ENCODE peak calls at places on chromosomes 13 and 19, in six cellular contexts. S is tibial nerve, O is erythroblast, H is IMR-90, I is K562, L is uterus. M is an unnamed sample.

GRCh38 chr13:75771818-75772217 is 135.7 kb downstream of the LMO7 start:
- DNase-seq in S (no peak), O (no peak), H (peak), I (no peak), L (no peak), M (no peak)

GRCh38 chr13:110407021-110407420 is 99.9 kb downstream of the COL4A2 start:
- DNase-seq in S (no peak), O (no peak), H (no peak), I (no peak), L (no peak), M (no peak)

GRCh38 chr19:58368561-58369360 is 6.2 kb upstream of the ZNF497 start:
- DNase-seq in S (no peak), O (no peak), H (no peak), I (no peak), L (no peak), M (no peak)

GRCh38 chr13:39765801-39766463 is 110.5 kb downstream of the COG6 start:
- DNase-seq in S (peak), O (no peak), H (no peak), I (no peak), L (peak), M (no peak)

GRCh38 chr13:42926555-42926954 is 65.5 kb downstream of the EPSTI1 start:
- DNase-seq in S (no peak), O (no peak), H (no peak), I (no peak), L (no peak), M (no peak)

GRCh38 chr13:99087130-99087953 is 109.5 kb upstream of the DOCK9 start:
- DNase-seq in S (peak), O (peak), H (peak), I (peak), L (peak), M (peak)

GRCh38 chr13:110274687-110275086 is 32.3 kb downstream of the COL4A1 start:
- DNase-seq in S (no peak), O (no peak), H (no peak), I (no peak), L (no peak), M (no peak)

GRCh38 chr19:19040417-19040816 is 7.0 kb downstream of the ARMC6 start:
- DNase-seq in S (peak), O (no peak), H (peak), I (no peak), L (peak), M (no peak)

GRCh38 chr19:47700934-47701716 is 12.1 kb upstream of the EHD2 start:
- DNase-seq in S (no peak), O (no peak), H (no peak), I (no peak), L (no peak), M (no peak)

GRCh38 chr13:102846261-102847015 is 606 bp downstream of the ERCC5 start:
- DNase-seq in S (no peak), O (peak), H (peak), I (no peak), L (peak), M (no peak)

GRCh38 chr19:32570081-32570785 is 10.8 kb upstream of the PDCD5 start:
- DNase-seq in S (peak), O (peak), H (peak), I (peak), L (peak), M (peak)

GRCh38 chr13:35484384-35484783 is 7.9 kb upstream of the MAB21L1 start:
- DNase-seq in S (no peak), O (no peak), H (no peak), I (no peak), L (no peak), M (no peak)

GRCh38 chr19:55447421-55448174 is 4.5 kb upstream of the SHISA7 start:
- DNase-seq in S (no peak), O (peak), H (peak), I (peak), L (no peak), M (peak)

GRCh38 chr13:23087884-23088283 is 92.9 kb upstream of the SGCG start:
- DNase-seq in S (peak), O (peak), H (peak), I (peak), L (no peak), M (no peak)

GRCh38 chr13:52374873-52375411 is 31.0 kb downstream of the THSD1 start:
- DNase-seq in S (no peak), O (no peak), H (no peak), I (no peak), L (no peak), M (no peak)

GRCh38 chr13:80039000-80039399 is 301.9 kb downstream of the SPRY2 start:
- DNase-seq in S (no peak), O (no peak), H (no peak), I (no peak), L (no peak), M (no peak)

GRCh38 chr13:35866801-35867200 is 264.4 kb downstream of the DCLK1 start:
- DNase-seq in S (no peak), O (no peak), H (no peak), I (no peak), L (no peak), M (no peak)

GRCh38 chr19:56538761-56539263 is at the start of gene ZFP28:
- DNase-seq in S (peak), O (no peak), H (no peak), I (no peak), L (peak), M (peak)

GRCh38 chr19:53333071-53333465 is 481 bp upstream of the ZNF845 start:
- DNase-seq in S (peak), O (peak), H (no peak), I (no peak), L (peak), M (peak)

GRCh38 chr13:49436890-49437289 is 7.0 kb downstream of the CAB39L start:
- DNase-seq in S (peak), O (peak), H (peak), I (no peak), L (peak), M (no peak)

GRCh38 chr13:28566891-28567290 is 72.0 kb upstream of the FLT1 start:
- DNase-seq in S (no peak), O (no peak), H (no peak), I (no peak), L (no peak), M (no peak)

GRCh38 chr13:69280399-69280798 is 827.2 kb upstream of the ATXN8OS start:
- DNase-seq in S (no peak), O (no peak), H (no peak), I (no peak), L (no peak), M (no peak)

GRCh38 chr13:46296920-46297319 is 85.2 kb downstream of the LRRC63 start:
- DNase-seq in S (peak), O (no peak), H (peak), I (no peak), L (no peak), M (no peak)

GRCh38 chr13:25335856-25336255 is 34.4 kb downstream of the NUP58 start:
- DNase-seq in S (no peak), O (no peak), H (peak), I (no peak), L (no peak), M (no peak)

GRCh38 chr19:9009935-9010651 is at the start of gene MUC16:
- DNase-seq in S (no peak), O (no peak), H (no peak), I (no peak), L (no peak), M (no peak)

GRCh38 chr13:104773775-104774174 is 1707.6 kb upstream of the SLC10A2 start:
- DNase-seq in S (no peak), O (peak), H (peak), I (no peak), L (no peak), M (peak)

GRCh38 chr13:41568143-41568989 is 111.0 kb downstream of the RGCC start:
- DNase-seq in S (no peak), O (no peak), H (no peak), I (no peak), L (no peak), M (no peak)

GRCh38 chr19:45913874-45914830 is at the start of gene NANOS2:
- DNase-seq in S (no peak), O (peak), H (no peak), I (peak), L (no peak), M (no peak)

GRCh38 chr19:5340637-5341447 is at the start of gene PTPRS:
- DNase-seq in S (peak), O (peak), H (peak), I (peak), L (peak), M (peak)

GRCh38 chr13:105007166-105007808 is 1528.2 kb downstream of the EFNB2 start:
- DNase-seq in S (no peak), O (no peak), H (no peak), I (no peak), L (no peak), M (no peak)

GRCh38 chr13:53136554-53136953 is 107.9 kb downstream of the OLFM4 start:
- DNase-seq in S (no peak), O (no peak), H (no peak), I (no peak), L (no peak), M (no peak)

GRCh38 chr19:33670398-33670797 is 48.6 kb downstream of the CHST8 start:
- DNase-seq in S (no peak), O (no peak), H (no peak), I (no peak), L (no peak), M (no peak)

GRCh38 chr19:42254083-42254849 is 662 bp downstream of the ERF start:
- DNase-seq in S (peak), O (peak), H (peak), I (peak), L (peak), M (no peak)

GRCh38 chr19:7772752-7773291 is 9.8 kb downstream of the CLEC4M start:
- DNase-seq in S (no peak), O (no peak), H (no peak), I (no peak), L (no peak), M (no peak)

GRCh38 chr19:12932392-12933286 is 872 bp downstream of the FARSA start:
- DNase-seq in S (no peak), O (peak), H (no peak), I (no peak), L (no peak), M (no peak)

GRCh38 chr13:30963794-30964193 is 31.3 kb downstream of the TEX26 start:
- DNase-seq in S (no peak), O (no peak), H (peak), I (no peak), L (no peak), M (no peak)

GRCh38 chr13:30957258-30957943 is 24.9 kb downstream of the TEX26 start:
- DNase-seq in S (no peak), O (no peak), H (no peak), I (no peak), L (no peak), M (no peak)

DNA sequence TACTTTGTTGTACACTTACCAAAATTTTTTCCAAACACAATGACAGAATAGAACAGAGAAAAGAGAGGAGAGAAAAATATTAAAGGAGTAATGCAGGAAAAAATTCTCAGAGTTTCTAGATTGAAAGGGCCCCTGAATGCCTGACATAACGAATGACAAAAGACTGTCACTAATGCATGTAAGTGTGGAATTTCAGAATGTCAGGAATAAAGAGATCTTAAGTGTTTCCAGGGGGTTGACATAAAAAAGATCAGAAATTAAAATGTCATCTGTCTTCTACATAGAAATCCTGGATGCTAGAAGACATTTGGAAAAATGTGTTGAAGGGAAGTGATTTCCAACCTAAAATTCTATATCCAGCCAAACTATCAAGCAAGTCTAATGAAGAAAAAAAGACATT is 27.2 kb downstream of the TEX26 start:
- DNase-seq in S (no peak), O (no peak), H (no peak), I (no peak), L (no peak), M (no peak)
- TF ChIP-seq POLR2A in S (no peak), O (no peak), H (no peak), I (no peak), L (no peak), M (no peak)

DNA sequence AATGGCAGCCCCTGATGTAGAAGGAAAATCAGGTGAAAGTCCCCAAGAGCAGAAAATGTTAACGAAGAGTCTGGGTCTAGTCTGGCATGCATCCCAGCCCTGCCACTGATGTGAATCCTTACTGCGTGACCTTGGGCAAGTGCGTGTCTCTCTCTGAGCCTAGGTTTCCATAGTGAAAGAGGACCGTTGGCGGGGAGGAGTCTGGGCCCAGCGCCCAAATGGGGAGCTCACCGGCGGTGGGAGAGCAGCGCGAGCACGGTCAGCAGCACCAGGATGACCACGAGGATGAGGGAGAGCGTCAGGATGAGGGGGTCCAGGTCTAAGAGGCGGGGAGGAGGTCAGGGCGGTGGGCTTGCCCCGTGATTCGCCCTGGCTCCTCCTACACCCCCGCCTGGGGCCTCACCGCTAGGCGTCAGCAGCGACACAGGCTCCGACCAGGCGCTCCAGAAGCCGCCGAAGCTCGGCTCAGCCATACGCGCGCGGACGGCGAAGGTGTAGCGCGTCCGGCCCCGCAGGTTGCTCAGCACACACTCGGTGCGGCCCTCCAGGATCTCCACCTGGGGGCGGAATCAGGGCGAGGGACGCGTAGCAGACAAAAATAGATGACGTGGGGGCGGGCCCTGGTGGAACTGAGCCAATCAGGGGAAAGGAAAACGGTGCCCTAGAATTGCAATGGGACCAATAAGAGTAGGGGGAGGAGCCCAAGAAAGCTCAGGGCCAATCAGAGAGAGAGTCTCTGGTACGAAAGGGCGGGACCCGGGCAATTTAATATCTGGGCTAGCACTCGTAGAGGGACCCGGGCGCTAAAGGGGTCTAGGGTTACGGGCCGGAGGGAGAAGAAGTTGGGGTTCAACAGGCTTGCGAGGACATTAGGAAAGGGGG is 3.2 kb downstream of the EPOR start:
- DNase-seq in S (peak), O (peak), H (peak), I (peak), L (peak), M (peak)
- TF ChIP-seq POLR2A in S (peak), O (peak), H (peak), I (no peak), L (peak), M (peak)

GRCh38 chr19:2417881-2418406 is 9.4 kb downstream of the TIMM13 start:
- DNase-seq in S (no peak), O (no peak), H (no peak), I (no peak), L (no peak), M (no peak)

GRCh38 chr19:2413629-2414028 is 13.8 kb downstream of the TIMM13 start:
- DNase-seq in S (no peak), O (no peak), H (no peak), I (peak), L (no peak), M (no peak)

GRCh38 chr19:2415281-2415972 is 12.0 kb downstream of the TIMM13 start:
- DNase-seq in S (no peak), O (no peak), H (no peak), I (no peak), L (no peak), M (no peak)

GRCh38 chr19:2415973-2416319 is 11.4 kb downstream of the TIMM13 start:
- DNase-seq in S (no peak), O (no peak), H (no peak), I (no peak), L (no peak), M (no peak)

DNA sequence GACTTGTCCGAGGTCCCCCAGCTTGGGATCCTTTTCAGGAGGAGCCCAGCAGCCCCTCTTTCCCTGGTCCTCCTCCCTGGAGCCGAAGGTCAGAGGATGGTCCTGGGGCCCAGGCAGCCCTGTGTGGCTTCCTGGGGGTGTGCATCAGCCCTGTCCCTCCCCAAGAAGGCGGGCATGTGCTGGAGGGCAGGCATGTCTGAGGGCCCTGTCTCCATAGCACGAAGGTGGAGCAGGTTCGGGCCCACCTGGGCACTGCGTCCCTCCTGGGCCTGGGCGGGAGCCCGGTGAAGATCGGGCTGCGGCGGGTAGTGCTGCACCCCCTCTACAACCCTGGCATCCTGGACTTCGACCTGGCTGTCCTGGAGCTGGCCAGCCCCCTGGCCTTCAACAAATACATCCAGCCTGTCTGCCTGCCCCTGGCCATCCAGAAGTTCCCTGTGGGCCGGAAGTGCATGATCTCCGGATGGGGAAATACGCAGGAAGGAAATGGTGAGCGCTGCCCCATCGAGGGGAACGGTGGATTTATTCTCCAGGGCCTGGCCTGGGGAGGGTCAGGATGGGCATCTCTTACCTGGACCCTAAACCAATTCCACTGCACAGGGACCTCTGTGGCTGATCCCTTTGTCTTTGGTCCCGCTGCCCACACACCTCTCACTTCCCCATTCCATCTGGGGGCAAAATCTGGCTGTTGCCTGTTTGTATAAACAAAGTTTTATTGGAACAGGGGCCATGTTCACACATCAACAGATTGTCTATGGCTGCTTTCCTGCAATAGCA is 10.9 kb downstream of the TIMM13 start:
- DNase-seq in S (no peak), O (no peak), H (no peak), I (no peak), L (no peak), M (no peak)
- TF ChIP-seq POLR2A in S (no peak), O (no peak), H (no peak), I (no peak), L (no peak), M (no peak)

DNA sequence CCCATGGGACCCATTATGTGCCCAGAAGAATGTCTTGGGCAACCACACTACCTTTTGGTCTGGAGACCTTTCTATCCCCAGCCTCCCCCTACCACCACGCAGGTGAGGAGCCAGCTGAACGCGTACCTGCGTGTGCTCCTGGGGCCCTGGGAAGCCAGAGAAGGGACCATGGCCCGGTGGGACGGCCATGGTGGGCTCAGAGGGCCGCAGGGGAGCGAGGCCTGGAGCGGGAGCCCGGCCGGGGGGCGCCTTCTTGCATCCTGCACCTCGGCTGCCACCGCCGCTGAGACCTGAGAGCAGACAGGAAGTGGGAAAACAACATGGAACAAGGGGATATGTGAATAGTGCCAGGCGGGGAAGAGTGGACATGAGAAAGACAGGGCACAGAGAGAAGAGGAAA is 2.3 kb downstream of the DYRK1B start:
- DNase-seq in S (no peak), O (no peak), H (no peak), I (no peak), L (no peak), M (no peak)
- TF ChIP-seq POLR2A in S (no peak), O (no peak), H (no peak), I (no peak), L (no peak), M (no peak)

GRCh38 chr13:93025984-93026383 is 200.6 kb upstream of the GPC6 start:
- DNase-seq in S (no peak), O (no peak), H (no peak), I (no peak), L (no peak), M (no peak)
- TF ChIP-seq POLR2A in S (no peak), O (no peak), H (no peak), I (no peak), L (no peak), M (no peak)